ENCODE peak calls at places on chromosomes 11 and 22, in four cellular contexts. One of them, this sample, is unnamed.

GRCh38 chr11:111977141-111978027 is 40.2 kb downstream of the DIXDC1 start:
- DNase-seq in kidney epithelial cell: no peak
- DNase-seq in GM23248: peak; percentile 78
- DNase-seq in left ventricle myocardium inferior: peak; percentile 72
- DNase-seq in this sample: peak; percentile 81

GRCh38 chr11:107927559-107927958 is 689 bp upstream of the RAB39A start:
- DNase-seq in kidney epithelial cell: no peak
- DNase-seq in GM23248: no peak
- DNase-seq in left ventricle myocardium inferior: no peak
- DNase-seq in this sample: no peak

GRCh38 chr11:118623291-118623655 is 15.9 kb downstream of the PHLDB1 start:
- DNase-seq in kidney epithelial cell: no peak
- DNase-seq in GM23248: peak; percentile 61
- DNase-seq in left ventricle myocardium inferior: no peak
- DNase-seq in this sample: peak; percentile 63

GRCh38 chr11:68872216-68873003 is 30.7 kb upstream of the CPT1A start:
- DNase-seq in kidney epithelial cell: no peak
- DNase-seq in GM23248: peak; percentile 40
- DNase-seq in left ventricle myocardium inferior: no peak
- DNase-seq in this sample: no peak

GRCh38 chr11:59654893-59655292 is 13.9 kb downstream of the PATL1 start:
- DNase-seq in kidney epithelial cell: no peak
- DNase-seq in GM23248: no peak
- DNase-seq in left ventricle myocardium inferior: no peak
- DNase-seq in this sample: no peak

GRCh38 chr11:69000831-69001245 is 12.2 kb downstream of the MRGPRF start:
- DNase-seq in kidney epithelial cell: no peak
- DNase-seq in GM23248: peak; percentile 95
- DNase-seq in left ventricle myocardium inferior: no peak
- DNase-seq in this sample: peak; percentile 81

GRCh38 chr11:8720868-8721739 is 38.5 kb downstream of the RPL27A start:
- DNase-seq in kidney epithelial cell: no peak
- DNase-seq in GM23248: no peak
- DNase-seq in left ventricle myocardium inferior: no peak
- DNase-seq in this sample: no peak

GRCh38 chr11:57406337-57406904 is 16.0 kb upstream of the PRG2 start:
- DNase-seq in kidney epithelial cell: peak; percentile 80
- DNase-seq in GM23248: peak; percentile 46
- DNase-seq in left ventricle myocardium inferior: peak; percentile 24
- DNase-seq in this sample: peak; percentile 55

GRCh38 chr11:83923961-83924360 is 637.8 kb upstream of the CCDC90B start:
- DNase-seq in kidney epithelial cell: no peak
- DNase-seq in GM23248: no peak
- DNase-seq in left ventricle myocardium inferior: no peak
- DNase-seq in this sample: no peak

GRCh38 chr11:65394125-65394536 is 7.7 kb downstream of the FRMD8 start:
- DNase-seq in kidney epithelial cell: no peak
- DNase-seq in GM23248: no peak
- DNase-seq in left ventricle myocardium inferior: no peak
- DNase-seq in this sample: no peak

GRCh38 chr11:79437981-79438630 is 2.7 kb downstream of the TENM4 start:
- DNase-seq in kidney epithelial cell: no peak
- DNase-seq in GM23248: peak; percentile 38
- DNase-seq in left ventricle myocardium inferior: no peak
- DNase-seq in this sample: peak; percentile 47

GRCh38 chr22:44387486-44387885 is 74.7 kb upstream of the SHISAL1 start:
- DNase-seq in kidney epithelial cell: no peak
- DNase-seq in GM23248: no peak
- DNase-seq in left ventricle myocardium inferior: no peak
- DNase-seq in this sample: peak; percentile 18

GRCh38 chr11:2825261-2825885 is 60.2 kb downstream of the CDKN1C start:
- DNase-seq in kidney epithelial cell: peak; percentile 26
- DNase-seq in GM23248: peak; percentile 80
- DNase-seq in left ventricle myocardium inferior: peak; percentile 85
- DNase-seq in this sample: peak; percentile 93

GRCh38 chr22:29336751-29337490 is 21.4 kb upstream of the RASL10A start:
- DNase-seq in kidney epithelial cell: no peak
- DNase-seq in GM23248: no peak
- DNase-seq in left ventricle myocardium inferior: peak; percentile 29
- DNase-seq in this sample: no peak

GRCh38 chr22:28955817-28956216 is 72.4 kb downstream of the ZNRF3 start:
- DNase-seq in kidney epithelial cell: no peak
- DNase-seq in GM23248: no peak
- DNase-seq in left ventricle myocardium inferior: no peak
- DNase-seq in this sample: no peak

GRCh38 chr11:16318320-16318719 is 38.0 kb downstream of the SOX6 start:
- DNase-seq in kidney epithelial cell: no peak
- DNase-seq in GM23248: no peak
- DNase-seq in left ventricle myocardium inferior: no peak
- DNase-seq in this sample: no peak

GRCh38 chr11:120004723-120005122 is 133.2 kb downstream of the TRIM29 start:
- DNase-seq in kidney epithelial cell: no peak
- DNase-seq in GM23248: no peak
- DNase-seq in left ventricle myocardium inferior: no peak
- DNase-seq in this sample: no peak

GRCh38 chr11:63940786-63941185 is 2.0 kb downstream of the NAA40 start:
- DNase-seq in kidney epithelial cell: no peak
- DNase-seq in GM23248: no peak
- DNase-seq in left ventricle myocardium inferior: no peak
- DNase-seq in this sample: no peak

GRCh38 chr22:34696557-34696956 is 369.4 kb upstream of the ISX start:
- DNase-seq in kidney epithelial cell: no peak
- DNase-seq in GM23248: peak; percentile 1
- DNase-seq in left ventricle myocardium inferior: no peak
- DNase-seq in this sample: no peak

GRCh38 chr11:111886844-111887243 is 7.5 kb downstream of the CFAP68 start:
- DNase-seq in kidney epithelial cell: no peak
- DNase-seq in GM23248: no peak
- DNase-seq in left ventricle myocardium inferior: no peak
- DNase-seq in this sample: no peak

GRCh38 chr22:26631282-26631681 is 9.5 kb downstream of the CRYBA4 start:
- DNase-seq in kidney epithelial cell: no peak
- DNase-seq in GM23248: no peak
- DNase-seq in left ventricle myocardium inferior: no peak
- DNase-seq in this sample: no peak

GRCh38 chr22:33116846-33117547 is 58.8 kb upstream of the SYN3 start:
- DNase-seq in kidney epithelial cell: no peak
- DNase-seq in GM23248: peak; percentile 51
- DNase-seq in left ventricle myocardium inferior: no peak
- DNase-seq in this sample: no peak

GRCh38 chr11:99316761-99317475 is 296.2 kb downstream of the CNTN5 start:
- DNase-seq in kidney epithelial cell: no peak
- DNase-seq in GM23248: peak; percentile 38
- DNase-seq in left ventricle myocardium inferior: peak; percentile 47
- DNase-seq in this sample: no peak

GRCh38 chr11:40054631-40055030 is 1404.8 kb downstream of the LRRC4C start:
- DNase-seq in kidney epithelial cell: peak; percentile 28
- DNase-seq in GM23248: no peak
- DNase-seq in left ventricle myocardium inferior: no peak
- DNase-seq in this sample: no peak

GRCh38 chr11:108246309-108246708 is 23.4 kb downstream of the ATM start:
- DNase-seq in kidney epithelial cell: no peak
- DNase-seq in GM23248: no peak
- DNase-seq in left ventricle myocardium inferior: no peak
- DNase-seq in this sample: no peak

GRCh38 chr22:32270641-32271369 is 15.7 kb upstream of the SLC5A4 start:
- DNase-seq in kidney epithelial cell: no peak
- DNase-seq in GM23248: no peak
- DNase-seq in left ventricle myocardium inferior: no peak
- DNase-seq in this sample: no peak

GRCh38 chr11:104700609-104701008 is 197.7 kb downstream of the CASP12 start:
- DNase-seq in kidney epithelial cell: peak; percentile 61
- DNase-seq in GM23248: peak; percentile 56
- DNase-seq in left ventricle myocardium inferior: no peak
- DNase-seq in this sample: no peak

GRCh38 chr11:36126703-36127102 is 162.5 kb downstream of the COMMD9 start:
- DNase-seq in kidney epithelial cell: no peak
- DNase-seq in GM23248: no peak
- DNase-seq in left ventricle myocardium inferior: no peak
- DNase-seq in this sample: no peak

GRCh38 chr11:8615633-8616032 is 21.6 kb upstream of the STK33 start:
- DNase-seq in kidney epithelial cell: no peak
- DNase-seq in GM23248: no peak
- DNase-seq in left ventricle myocardium inferior: no peak
- DNase-seq in this sample: no peak

GRCh38 chr22:26849575-26849974 is 192.2 kb downstream of the MIAT start:
- DNase-seq in kidney epithelial cell: no peak
- DNase-seq in GM23248: no peak
- DNase-seq in left ventricle myocardium inferior: no peak
- DNase-seq in this sample: no peak

GRCh38 chr11:30581646-30582045 is 4.5 kb downstream of the MPPED2 start:
- DNase-seq in kidney epithelial cell: no peak
- DNase-seq in GM23248: no peak
- DNase-seq in left ventricle myocardium inferior: no peak
- DNase-seq in this sample: no peak

GRCh38 chr11:30585067-30585891 is 874 bp downstream of the MPPED2 start:
- DNase-seq in kidney epithelial cell: no peak
- DNase-seq in GM23248: peak; percentile 13
- DNase-seq in left ventricle myocardium inferior: peak; percentile 37
- DNase-seq in this sample: peak; percentile 73

GRCh38 chr11:30585892-30586250 is 282 bp downstream of the MPPED2 start:
- DNase-seq in kidney epithelial cell: no peak
- DNase-seq in GM23248: peak; percentile 20
- DNase-seq in left ventricle myocardium inferior: peak; percentile 37
- DNase-seq in this sample: peak; percentile 59

GRCh38 chr11:30586251-30587144 is at the start of gene MPPED2:
- DNase-seq in kidney epithelial cell: no peak
- DNase-seq in GM23248: peak; percentile 17
- DNase-seq in left ventricle myocardium inferior: peak; percentile 49
- DNase-seq in this sample: peak; percentile 83

GRCh38 chr11:30583505-30584280 is 2.5 kb downstream of the MPPED2 start:
- DNase-seq in kidney epithelial cell: no peak
- DNase-seq in GM23248: peak; percentile 12
- DNase-seq in left ventricle myocardium inferior: peak; percentile 20
- DNase-seq in this sample: peak; percentile 82
- H3K4me3 ChIP-seq in kidney epithelial cell: peak overlapping the region; percentile 53
- H3K4me3 ChIP-seq in GM23248: no peak overlapping the region
- H3K4me3 ChIP-seq in left ventricle myocardium inferior: peak overlapping the region; percentile 96
- H3K4me3 ChIP-seq in this sample: peak overlapping the region; percentile 91

GRCh38 chr11:417652-418342 is 3.0 kb upstream of the SIGIRR start:
- DNase-seq in kidney epithelial cell: no peak
- DNase-seq in GM23248: no peak
- DNase-seq in left ventricle myocardium inferior: no peak
- DNase-seq in this sample: peak; percentile 41
- H3K4me3 ChIP-seq in kidney epithelial cell: no peak overlapping the region
- H3K4me3 ChIP-seq in GM23248: no peak overlapping the region
- H3K4me3 ChIP-seq in left ventricle myocardium inferior: peak overlapping the region; percentile 68
- H3K4me3 ChIP-seq in this sample: no peak overlapping the region

DNA sequence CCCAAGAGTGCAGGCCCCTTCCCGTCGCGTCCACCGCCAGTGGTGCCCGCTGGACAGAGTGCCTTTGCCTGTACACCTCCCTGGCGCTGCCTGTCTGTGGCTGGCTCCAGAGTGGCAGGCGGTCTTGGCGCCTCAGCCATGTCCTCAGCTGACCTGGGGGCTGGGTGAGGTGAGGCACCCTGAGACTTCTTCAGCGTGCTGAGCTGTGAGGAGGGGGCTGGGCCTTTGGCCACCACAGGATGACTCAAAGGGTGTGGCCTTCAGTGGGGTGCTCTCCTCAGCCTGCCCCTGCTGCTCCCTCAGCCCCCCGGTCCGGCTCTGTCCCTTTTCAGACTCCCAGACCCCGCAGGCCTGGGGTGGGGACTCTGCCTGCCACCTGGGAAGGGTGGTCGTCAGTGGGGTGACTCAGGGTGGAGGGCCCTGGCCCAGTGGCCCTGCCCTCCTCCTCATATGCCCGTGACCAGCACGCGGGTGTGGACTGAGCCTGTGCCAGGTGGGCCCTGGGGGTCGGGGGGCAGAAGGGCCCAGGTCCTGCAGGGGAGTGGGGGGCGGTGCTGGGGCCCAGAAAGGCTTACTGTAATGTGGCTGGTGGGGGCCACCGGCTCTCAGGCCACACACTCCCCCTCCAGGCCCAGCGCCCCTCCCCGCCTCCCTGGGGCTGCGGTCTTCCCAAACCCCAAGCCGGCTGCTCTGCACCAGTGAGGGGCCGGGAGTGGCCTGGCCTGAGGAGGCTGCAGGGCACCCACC is 15.9 kb downstream of the CRELD2 start:
- DNase-seq in kidney epithelial cell: no peak
- DNase-seq in GM23248: peak; percentile 62
- DNase-seq in left ventricle myocardium inferior: peak; percentile 76
- DNase-seq in this sample: no peak
- H3K4me3 ChIP-seq in kidney epithelial cell: peak overlapping the region; percentile 17
- H3K4me3 ChIP-seq in GM23248: peak overlapping the region; percentile 53
- H3K4me3 ChIP-seq in left ventricle myocardium inferior: peak overlapping the region; percentile 67
- H3K4me3 ChIP-seq in this sample: no peak overlapping the region

GRCh38 chr22:45423524-45423923 is 10.0 kb downstream of the RIBC2 start:
- DNase-seq in kidney epithelial cell: no peak
- DNase-seq in GM23248: no peak
- DNase-seq in left ventricle myocardium inferior: no peak
- DNase-seq in this sample: no peak
- H3K4me3 ChIP-seq in kidney epithelial cell: no peak overlapping the region
- H3K4me3 ChIP-seq in GM23248: no peak overlapping the region
- H3K4me3 ChIP-seq in left ventricle myocardium inferior: no peak overlapping the region
- H3K4me3 ChIP-seq in this sample: no peak overlapping the region

GRCh38 chr11:132075447-132075846 is 705.0 kb downstream of the NTM start:
- DNase-seq in kidney epithelial cell: no peak
- DNase-seq in GM23248: no peak
- DNase-seq in left ventricle myocardium inferior: no peak
- DNase-seq in this sample: no peak
- H3K4me3 ChIP-seq in kidney epithelial cell: no peak overlapping the region
- H3K4me3 ChIP-seq in GM23248: no peak overlapping the region
- H3K4me3 ChIP-seq in left ventricle myocardium inferior: no peak overlapping the region
- H3K4me3 ChIP-seq in this sample: no peak overlapping the region

GRCh38 chr11:66904981-66905521 is 48.2 kb downstream of the LRFN4 start:
- DNase-seq in kidney epithelial cell: no peak
- DNase-seq in GM23248: no peak
- DNase-seq in left ventricle myocardium inferior: no peak
- DNase-seq in this sample: no peak
- H3K4me3 ChIP-seq in kidney epithelial cell: no peak overlapping the region
- H3K4me3 ChIP-seq in GM23248: no peak overlapping the region
- H3K4me3 ChIP-seq in left ventricle myocardium inferior: no peak overlapping the region
- H3K4me3 ChIP-seq in this sample: no peak overlapping the region

GRCh38 chr11:128406365-128406706 is 181.0 kb downstream of the ETS1 start:
- DNase-seq in kidney epithelial cell: no peak
- DNase-seq in GM23248: peak; percentile 53
- DNase-seq in left ventricle myocardium inferior: no peak
- DNase-seq in this sample: no peak
- H3K4me3 ChIP-seq in kidney epithelial cell: no peak overlapping the region
- H3K4me3 ChIP-seq in GM23248: no peak overlapping the region
- H3K4me3 ChIP-seq in left ventricle myocardium inferior: no peak overlapping the region
- H3K4me3 ChIP-seq in this sample: no peak overlapping the region

GRCh38 chr11:6321961-6322362 is 1.7 kb upstream of the CAVIN3 start:
- DNase-seq in kidney epithelial cell: no peak
- DNase-seq in GM23248: peak; percentile 83
- DNase-seq in left ventricle myocardium inferior: no peak
- DNase-seq in this sample: no peak

GRCh38 chr11:6319001-6319878 is 1.1 kb downstream of the CAVIN3 start:
- DNase-seq in kidney epithelial cell: no peak
- DNase-seq in GM23248: peak; percentile 74
- DNase-seq in left ventricle myocardium inferior: peak; percentile 71
- DNase-seq in this sample: peak; percentile 87

GRCh38 chr11:6320411-6321207 is at the start of gene CAVIN3:
- DNase-seq in kidney epithelial cell: no peak
- DNase-seq in GM23248: peak; percentile 97
- DNase-seq in left ventricle myocardium inferior: peak; percentile 90
- DNase-seq in this sample: peak; percentile 96

GRCh38 chr11:6321356-6321755 is 1.1 kb upstream of the CAVIN3 start:
- DNase-seq in kidney epithelial cell: no peak
- DNase-seq in GM23248: peak; percentile 48
- DNase-seq in left ventricle myocardium inferior: peak; percentile 24
- DNase-seq in this sample: peak; percentile 50

GRCh38 chr11:6319879-6320410 is 356 bp downstream of the CAVIN3 start:
- DNase-seq in kidney epithelial cell: no peak
- DNase-seq in GM23248: peak; percentile 99
- DNase-seq in left ventricle myocardium inferior: peak; percentile 96
- DNase-seq in this sample: peak; percentile 96
- H3K4me3 ChIP-seq in kidney epithelial cell: peak overlapping the region; percentile 45
- H3K4me3 ChIP-seq in GM23248: peak overlapping the region; percentile 89
- H3K4me3 ChIP-seq in left ventricle myocardium inferior: peak overlapping the region; percentile 86
- H3K4me3 ChIP-seq in this sample: peak overlapping the region; percentile 71